ENCODE peak calls at places on chromosomes 7 and 10, in six cellular contexts. One of them, this sample, is unnamed.

GRCh38 chr7:83693281-83693680 is 44.3 kb upstream of the SEMA3E start:
- DNase-seq in stimulated activated CD4-positive, alpha-beta T cell treated with anti-CD3 and anti-CD28 coated beads, Interleukin-12 subunit alpha, Interleukin-12 subunit beta, amount 100 ng/mL, for 48 hours: no peak
- DNase-seq in AG04450: no peak
- DNase-seq in NB4: no peak
- DNase-seq in NCI-H1092 treated with DMSO at 0.1 percent for 48 hours: no peak
- DNase-seq in endothelial cell: no peak
- DNase-seq in this sample: no peak

GRCh38 chr7:20403356-20403755 is 72.7 kb downstream of the ITGB8 start:
- DNase-seq in stimulated activated CD4-positive, alpha-beta T cell treated with anti-CD3 and anti-CD28 coated beads, Interleukin-12 subunit alpha, Interleukin-12 subunit beta, amount 100 ng/mL, for 48 hours: no peak
- DNase-seq in AG04450: no peak
- DNase-seq in NB4: no peak
- DNase-seq in NCI-H1092 treated with DMSO at 0.1 percent for 48 hours: no peak
- DNase-seq in endothelial cell: no peak
- DNase-seq in this sample: peak; percentile 30

GRCh38 chr10:8416192-8416701 is 361.8 kb downstream of the GATA3 start:
- DNase-seq in stimulated activated CD4-positive, alpha-beta T cell treated with anti-CD3 and anti-CD28 coated beads, Interleukin-12 subunit alpha, Interleukin-12 subunit beta, amount 100 ng/mL, for 48 hours: no peak
- DNase-seq in AG04450: no peak
- DNase-seq in NB4: no peak
- DNase-seq in NCI-H1092 treated with DMSO at 0.1 percent for 48 hours: no peak
- DNase-seq in endothelial cell: no peak
- DNase-seq in this sample: no peak

GRCh38 chr10:60654813-60655464 is 123.3 kb upstream of the CDK1 start:
- DNase-seq in stimulated activated CD4-positive, alpha-beta T cell treated with anti-CD3 and anti-CD28 coated beads, Interleukin-12 subunit alpha, Interleukin-12 subunit beta, amount 100 ng/mL, for 48 hours: no peak
- DNase-seq in AG04450: no peak
- DNase-seq in NB4: no peak
- DNase-seq in NCI-H1092 treated with DMSO at 0.1 percent for 48 hours: no peak
- DNase-seq in endothelial cell: no peak
- DNase-seq in this sample: no peak

GRCh38 chr7:39217752-39218151 is 240.0 kb downstream of the POU6F2 start:
- DNase-seq in stimulated activated CD4-positive, alpha-beta T cell treated with anti-CD3 and anti-CD28 coated beads, Interleukin-12 subunit alpha, Interleukin-12 subunit beta, amount 100 ng/mL, for 48 hours: no peak
- DNase-seq in AG04450: no peak
- DNase-seq in NB4: no peak
- DNase-seq in NCI-H1092 treated with DMSO at 0.1 percent for 48 hours: no peak
- DNase-seq in endothelial cell: no peak
- DNase-seq in this sample: no peak

GRCh38 chr7:98254951-98255610 is 3.0 kb upstream of the TECPR1 start:
- DNase-seq in stimulated activated CD4-positive, alpha-beta T cell treated with anti-CD3 and anti-CD28 coated beads, Interleukin-12 subunit alpha, Interleukin-12 subunit beta, amount 100 ng/mL, for 48 hours: no peak
- DNase-seq in AG04450: no peak
- DNase-seq in NB4: peak; percentile 53
- DNase-seq in NCI-H1092 treated with DMSO at 0.1 percent for 48 hours: no peak
- DNase-seq in endothelial cell: no peak
- DNase-seq in this sample: peak; percentile 79

GRCh38 chr10:8133146-8133545 is 78.7 kb downstream of the GATA3 start:
- DNase-seq in stimulated activated CD4-positive, alpha-beta T cell treated with anti-CD3 and anti-CD28 coated beads, Interleukin-12 subunit alpha, Interleukin-12 subunit beta, amount 100 ng/mL, for 48 hours: peak; percentile 44
- DNase-seq in AG04450: no peak
- DNase-seq in NB4: peak; percentile 36
- DNase-seq in NCI-H1092 treated with DMSO at 0.1 percent for 48 hours: no peak
- DNase-seq in endothelial cell: no peak
- DNase-seq in this sample: no peak

GRCh38 chr7:107718456-107719193 is 25.3 kb upstream of the CBLL1 start:
- DNase-seq in stimulated activated CD4-positive, alpha-beta T cell treated with anti-CD3 and anti-CD28 coated beads, Interleukin-12 subunit alpha, Interleukin-12 subunit beta, amount 100 ng/mL, for 48 hours: no peak
- DNase-seq in AG04450: no peak
- DNase-seq in NB4: no peak
- DNase-seq in NCI-H1092 treated with DMSO at 0.1 percent for 48 hours: no peak
- DNase-seq in endothelial cell: no peak
- DNase-seq in this sample: no peak

GRCh38 chr10:81093056-81093455 is 555.4 kb downstream of the SH2D4B start:
- DNase-seq in stimulated activated CD4-positive, alpha-beta T cell treated with anti-CD3 and anti-CD28 coated beads, Interleukin-12 subunit alpha, Interleukin-12 subunit beta, amount 100 ng/mL, for 48 hours: no peak
- DNase-seq in AG04450: no peak
- DNase-seq in NB4: no peak
- DNase-seq in NCI-H1092 treated with DMSO at 0.1 percent for 48 hours: no peak
- DNase-seq in endothelial cell: no peak
- DNase-seq in this sample: no peak